ENCODE peak calls at places on chromosome X, in four cellular contexts. D, C, M and K are unnamed samples.

GRCh38 chrX:33183366-33183765 is 28.0 kb downstream of the DMD start:
- DNase-seq in C (no peak), M (no peak), D (peak), K (peak)

GRCh38 chrX:136647969-136648368 is at the start of gene CD40LG:
- DNase-seq in C (no peak), M (no peak), D (no peak), K (no peak)

GRCh38 chrX:17553451-17553850 is 178.5 kb downstream of the NHS start:
- DNase-seq in M (no peak), D (peak), C (no peak), K (peak)

GRCh38 chrX:78237127-78237526 is 90.3 kb downstream of the CYSLTR1 start:
- DNase-seq in C (no peak), D (no peak), M (peak), K (no peak)

GRCh38 chrX:3697701-3698279 is 15.7 kb downstream of the PRKX start:
- DNase-seq in D (peak), C (no peak), M (no peak), K (peak)

GRCh38 chrX:28552322-28552721 is 34.9 kb upstream of the IL1RAPL1 start:
- DNase-seq in C (no peak), M (no peak), D (no peak), K (no peak)

GRCh38 chrX:66005832-66006449 is 33.9 kb downstream of the VSIG4 start:
- DNase-seq in M (peak), D (no peak), C (no peak), K (no peak)

GRCh38 chrX:7252013-7252610 is 104.2 kb upstream of the PUDP start:
- DNase-seq in D (no peak), C (no peak), M (no peak), K (no peak)

GRCh38 chrX:1075741-1076140 is 136.7 kb downstream of the CRLF2 start:
- DNase-seq in D (no peak), M (no peak), C (no peak), K (no peak)

GRCh38 chrX:152989292-152989658 is 4.6 kb downstream of the PNMA5 start:
- DNase-seq in C (no peak), M (peak), D (peak), K (no peak)

GRCh38 chrX:140439455-140439854 is 65.4 kb downstream of the SOX3 start:
- DNase-seq in D (peak), M (no peak), C (no peak), K (peak)

GRCh38 chrX:40945366-40945713 is 139.9 kb upstream of the USP9X start:
- DNase-seq in M (peak), D (peak), C (no peak), K (peak)

GRCh38 chrX:119228506-119229290 is 7.4 kb upstream of the PGRMC1 start:
- DNase-seq in D (no peak), C (no peak), M (no peak), K (peak)

GRCh38 chrX:50812995-50813842 is 775 bp downstream of the SHROOM4 start:
- DNase-seq in M (no peak), D (peak), C (no peak), K (peak)

GRCh38 chrX:22383988-22384387 is 111.3 kb downstream of the CBLL2 start:
- DNase-seq in M (peak), C (no peak), D (peak), K (no peak)

GRCh38 chrX:40120838-40121580 is 23.3 kb upstream of the BCOR start:
- DNase-seq in D (no peak), C (no peak), M (peak), K (no peak)

GRCh38 chrX:455673-456072 is 69.0 kb upstream of the PPP2R3B start:
- DNase-seq in M (no peak), C (no peak), D (no peak), K (no peak)

GRCh38 chrX:79413009-79413408 is 45.9 kb upstream of the ITM2A start:
- DNase-seq in M (peak), D (peak), C (no peak), K (no peak)

GRCh38 chrX:145609951-145610511 is 207.6 kb upstream of the SLITRK2 start:
- DNase-seq in C (no peak), D (no peak), M (no peak), K (peak)

GRCh38 chrX:19566359-19567141 is 51.2 kb upstream of the MAP3K15 start:
- DNase-seq in M (peak), C (no peak), D (no peak), K (no peak)

GRCh38 chrX:148530464-148531077 is 30.2 kb downstream of the AFF2 start:
- DNase-seq in C (no peak), M (no peak), D (no peak), K (peak)

GRCh38 chrX:41293269-41293668 is 40.7 kb upstream of the DDX3X start:
- DNase-seq in C (no peak), M (no peak), D (peak), K (no peak)

GRCh38 chrX:40009462-40009851 is 88.3 kb downstream of the BCOR start:
- DNase-seq in M (no peak), C (no peak), D (peak), K (no peak)

GRCh38 chrX:11611161-11611560 is 54.6 kb downstream of the ARHGAP6 start:
- DNase-seq in D (no peak), M (no peak), C (no peak), K (no peak)

GRCh38 chrX:3160771-3161170 is 119.5 kb downstream of the ARSF start:
- DNase-seq in C (no peak), M (no peak), D (peak), K (no peak)

GRCh38 chrX:38172596-38172995 is 48.1 kb downstream of the SRPX start:
- DNase-seq in D (no peak), M (no peak), C (no peak), K (no peak)

GRCh38 chrX:110182362-110182761 is 135.5 kb downstream of the AMMECR1 start:
- DNase-seq in M (no peak), C (no peak), D (no peak), K (no peak)

GRCh38 chrX:2343413-2343812 is 157.4 kb downstream of the DHRSX start:
- DNase-seq in D (no peak), C (no peak), M (no peak), K (no peak)